ENCODE peak calls at places on chromosomes 3 and 15, in eight cellular contexts. E is heart right ventricle, B is cardiac muscle cell, J is GM23248, C is fibroblast of mammary gland, K is BJ, N is foreskin fibroblast, O is hepatocyte. F is an unnamed sample.

GRCh38 chr15:82647045-82647834 is at the start of gene CPEB1:
- DNase-seq in B (peak; percentile 55), N (peak; percentile 54), K (no peak), C (peak; percentile 43), E (peak; percentile 26), O (peak; percentile 68), J (peak; percentile 81), F (peak; percentile 86)

GRCh38 chr3:15420871-15421270 is 6.5 kb downstream of the METTL6 start:
- DNase-seq in J (peak; percentile 64), E (no peak), C (peak; percentile 56), K (no peak), O (no peak), B (no peak), N (no peak), F (no peak)

GRCh38 chr15:73927003-73927475 is 777 bp downstream of the LOXL1 start:
- DNase-seq in J (peak; percentile 66), E (peak; percentile 56), B (peak; percentile 33), N (no peak), C (no peak), K (no peak), O (peak; percentile 68), F (peak; percentile 93)

GRCh38 chr15:46280753-46281521 is 646.1 kb downstream of the SQOR start:
- DNase-seq in O (peak; percentile 28), C (no peak), N (peak; percentile 10), K (no peak), J (no peak), E (no peak), B (no peak), F (peak; percentile 40)

GRCh38 chr3:4523710-4524422 is 30.7 kb downstream of the ITPR1 start:
- DNase-seq in K (no peak), E (no peak), N (no peak), B (no peak), C (no peak), O (no peak), J (no peak), F (no peak)

GRCh38 chr15:31212286-31212685 is 110.8 kb upstream of the TRPM1 start:
- DNase-seq in O (no peak), B (peak; percentile 45), K (no peak), J (no peak), E (no peak), C (peak; percentile 17), N (no peak), F (no peak)

GRCh38 chr3:152047465-152047864 is 174.0 kb downstream of the SUCNR1 start:
- DNase-seq in K (no peak), O (no peak), C (peak; percentile 85), N (peak; percentile 66), B (peak; percentile 68), E (no peak), J (peak; percentile 60), F (no peak)

GRCh38 chr15:94370197-94370987 is 139.0 kb downstream of the MCTP2 start:
- DNase-seq in K (no peak), B (no peak), O (no peak), E (no peak), C (peak; percentile 19), N (no peak), J (no peak), F (no peak)

GRCh38 chr3:58021072-58021959 is 13.1 kb downstream of the FLNB start:
- DNase-seq in N (no peak), E (no peak), O (no peak), C (no peak), J (no peak), B (no peak), K (no peak), F (peak; percentile 81)

GRCh38 chr15:83106994-83107840 is at the start of gene TM6SF1:
- DNase-seq in J (peak; percentile 21), E (peak; percentile 15), O (peak; percentile 26), B (no peak), C (no peak), N (no peak), K (no peak), F (peak; percentile 78)

GRCh38 chr15:64426845-64427465 is 33.4 kb upstream of the ZNF609 start:
- DNase-seq in C (peak; percentile 47), B (peak; percentile 75), K (no peak), E (no peak), J (peak; percentile 51), O (peak; percentile 55), N (no peak), F (no peak)

GRCh38 chr3:192645437-192645836 is 81.9 kb downstream of the FGF12 start:
- DNase-seq in K (no peak), J (no peak), E (no peak), O (no peak), B (no peak), C (no peak), N (no peak), F (no peak)

GRCh38 chr3:129348734-129349133 is 70.1 kb downstream of the HMCES start:
- DNase-seq in C (no peak), O (no peak), B (no peak), K (no peak), J (no peak), N (no peak), E (no peak), F (no peak)

GRCh38 chr3:129345971-129346370 is 67.3 kb downstream of the HMCES start:
- DNase-seq in N (no peak), B (peak; percentile 43), C (no peak), O (no peak), E (no peak), J (peak; percentile 32), K (no peak), F (no peak)

GRCh38 chr3:129345281-129345680 is 66.6 kb downstream of the HMCES start:
- DNase-seq in E (no peak), N (no peak), O (no peak), B (no peak), C (no peak), K (no peak), J (no peak), F (no peak)

GRCh38 chr3:129347446-129347845 is 68.8 kb downstream of the HMCES start:
- DNase-seq in C (no peak), B (no peak), N (no peak), O (no peak), E (no peak), J (no peak), K (no peak), F (no peak)

GRCh38 chr3:129346690-129347440 is 68.2 kb downstream of the HMCES start:
- DNase-seq in E (no peak), C (no peak), B (no peak), K (no peak), N (no peak), O (no peak), J (no peak), F (no peak)
- H3K4me3 ChIP-seq in E (no peak overlapping the region), C (no peak overlapping the region), B (no peak overlapping the region), K (no peak overlapping the region), N (no peak overlapping the region), O (no peak overlapping the region), J (no peak overlapping the region), F (no peak overlapping the region)

GRCh38 chr3:24497942-24498341 is 3.3 kb upstream of the THRB start:
- DNase-seq in B (no peak), O (no peak), K (no peak), J (no peak), N (no peak), E (no peak), C (no peak), F (no peak)
- H3K4me3 ChIP-seq in B (no peak overlapping the region), O (no peak overlapping the region), K (no peak overlapping the region), J (no peak overlapping the region), N (no peak overlapping the region), E (no peak overlapping the region), C (no peak overlapping the region), F (no peak overlapping the region)

DNA sequence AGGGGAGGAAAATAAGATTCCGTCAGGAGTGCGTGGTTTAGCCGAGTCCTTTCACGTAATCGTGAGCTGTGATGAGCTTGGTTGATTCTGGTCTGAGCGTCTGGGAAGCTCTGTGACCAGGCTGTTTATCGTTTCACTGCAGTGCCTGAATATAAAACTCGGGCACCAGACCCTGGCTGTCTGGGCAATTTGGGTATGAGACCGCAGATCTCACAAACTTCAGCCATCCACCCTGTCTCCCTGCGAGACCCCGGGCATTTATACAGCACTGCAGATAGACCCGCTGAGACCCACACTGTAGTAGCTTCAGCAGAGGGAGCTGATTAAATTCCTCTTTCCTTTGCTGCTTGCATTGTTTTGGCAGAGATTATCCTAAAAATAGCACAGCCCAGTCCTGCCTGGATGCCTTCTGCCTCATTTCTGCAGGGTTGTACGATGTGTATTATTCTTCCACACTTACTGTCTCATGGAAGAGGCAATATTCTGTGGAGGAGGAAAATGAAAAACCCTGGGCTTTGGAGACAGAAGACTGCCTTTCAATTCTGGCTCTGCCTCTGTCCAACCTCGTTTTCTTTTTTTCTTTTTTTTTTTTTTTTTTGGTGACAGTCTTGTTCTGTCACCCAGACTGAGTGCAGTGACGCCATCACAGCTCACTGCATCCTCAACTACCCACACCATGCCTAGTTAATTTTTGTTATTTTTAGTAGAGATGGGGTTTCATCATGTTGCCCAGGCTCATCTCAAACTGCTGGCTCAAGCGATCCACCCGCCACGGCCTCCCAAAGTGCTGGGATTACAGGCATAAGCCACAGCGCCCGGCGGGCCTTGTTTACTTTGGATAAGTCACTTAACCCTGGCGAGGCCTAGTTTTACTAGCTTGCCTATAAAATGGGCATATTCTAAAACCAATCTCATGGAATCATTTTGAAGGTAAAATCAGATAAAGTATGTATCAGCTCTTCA is 66.6 kb upstream of the SLC25A26 start:
- DNase-seq in C (peak; percentile 43), J (peak; percentile 69), O (no peak), K (no peak), B (peak; percentile 52), E (peak; percentile 16), N (peak; percentile 41), F (no peak)
- H3K4me3 ChIP-seq in C (peak overlapping the region; percentile 1), J (peak overlapping the region; percentile 75), O (no peak overlapping the region), K (peak overlapping the region; percentile 41), B (no peak overlapping the region), E (peak overlapping the region; percentile 49), N (peak overlapping the region; percentile 55), F (no peak overlapping the region)

DNA sequence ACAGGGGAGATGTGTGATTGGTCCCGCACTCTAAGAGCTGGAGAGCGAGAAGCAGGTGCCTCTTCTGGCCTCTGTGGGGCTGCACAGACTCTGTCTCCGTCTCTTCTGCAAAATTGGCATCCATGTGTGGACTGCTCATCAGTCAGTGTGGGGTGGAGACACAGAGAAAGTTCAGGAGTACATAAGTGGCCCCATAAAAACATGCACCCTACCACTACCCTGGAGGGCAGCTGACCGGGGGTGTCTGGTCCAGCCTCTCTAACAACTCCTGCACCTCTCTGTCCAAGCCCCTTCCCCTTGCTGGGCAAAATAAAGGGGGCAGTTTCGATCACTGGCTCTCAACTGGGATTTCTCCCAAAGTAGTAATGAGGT is 76.6 kb downstream of the TAMM41 start:
- DNase-seq in E (no peak), O (peak; percentile 9), B (no peak), K (no peak), J (peak; percentile 28), C (peak; percentile 9), N (no peak), F (peak; percentile 52)
- H3K4me3 ChIP-seq in E (peak overlapping the region; percentile 4), O (no peak overlapping the region), B (no peak overlapping the region), K (no peak overlapping the region), J (peak overlapping the region; percentile 41), C (no peak overlapping the region), N (peak overlapping the region; percentile 34), F (no peak overlapping the region)

DNA sequence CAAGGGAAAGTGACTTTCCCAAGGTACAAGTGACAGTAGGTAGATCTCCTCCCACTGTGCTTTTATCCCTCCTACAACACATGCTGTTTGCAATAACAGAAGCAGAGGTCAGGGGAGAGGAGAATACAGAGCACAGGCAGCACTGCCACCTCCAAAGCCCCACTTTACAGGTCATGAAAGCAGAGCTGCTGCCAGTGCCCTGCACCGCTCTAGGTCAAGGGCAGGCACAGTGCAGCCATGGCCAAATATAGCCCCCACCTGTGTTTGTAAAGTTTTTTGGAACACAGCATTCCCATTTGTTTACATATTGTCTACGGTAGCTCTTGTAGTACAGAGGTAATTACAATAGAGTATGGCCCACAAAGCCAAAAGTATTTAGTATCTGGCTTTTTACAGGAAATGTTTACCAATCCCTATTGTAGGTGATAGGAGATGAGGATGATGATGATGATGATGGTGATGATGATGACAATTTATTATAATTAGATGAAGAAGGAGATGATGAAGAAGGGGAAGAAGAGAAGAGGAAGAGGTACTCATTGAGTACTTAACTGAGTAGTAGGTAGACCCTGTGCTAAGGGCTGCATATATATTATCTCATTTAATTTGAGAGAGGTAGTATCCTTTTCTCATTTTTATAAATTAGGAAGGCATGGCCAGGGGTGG is 20.4 kb downstream of the HDC start:
- DNase-seq in O (no peak), C (no peak), B (no peak), E (no peak), K (no peak), N (no peak), J (no peak), F (no peak)
- H3K4me3 ChIP-seq in O (no peak overlapping the region), C (no peak overlapping the region), B (no peak overlapping the region), E (no peak overlapping the region), K (no peak overlapping the region), N (no peak overlapping the region), J (no peak overlapping the region), F (no peak overlapping the region)